ENCODE peak calls at places on chromosomes 2 and 18, in four cellular contexts. C, V, P and H are unnamed samples.

GRCh38 chr2:112583497-112584133 is 794 bp upstream of the CHCHD5 start:
- DNase-seq in P (no peak), V (no peak), C (no peak), H (no peak)

GRCh38 chr18:50644807-50645206 is 84.9 kb downstream of the MAPK4 start:
- DNase-seq in V (no peak), C (peak), P (no peak), H (no peak)

GRCh38 chr2:169361706-169362345 is 508 bp downstream of the LRP2 start:
- DNase-seq in V (no peak), C (peak), P (no peak), H (no peak)

GRCh38 chr2:43169987-43170732 is 56.2 kb downstream of the ZFP36L2 start:
- DNase-seq in P (no peak), C (no peak), V (no peak), H (no peak)

GRCh38 chr2:109521751-109522374 is 91.9 kb downstream of the SEPTIN10 start:
- DNase-seq in V (no peak), P (no peak), C (no peak), H (no peak)

GRCh38 chr2:198100323-198100722 is 295.9 kb downstream of the PLCL1 start:
- DNase-seq in V (no peak), P (no peak), C (no peak), H (no peak)

GRCh38 chr18:9513971-9514512 is 38.7 kb downstream of the RALBP1 start:
- DNase-seq in C (no peak), P (peak), V (no peak), H (no peak)

GRCh38 chr2:121480826-121481225 is 49.9 kb upstream of the RNU4ATAC start:
- DNase-seq in C (no peak), P (peak), V (no peak), H (peak)

GRCh38 chr2:216807861-216808272 is 52.0 kb downstream of the TNP1 start:
- DNase-seq in V (no peak), P (peak), C (no peak), H (no peak)

GRCh38 chr2:175080479-175080878 is 75.3 kb upstream of the CHN1 start:
- DNase-seq in C (no peak), P (no peak), V (no peak), H (no peak)

GRCh38 chr18:47870605-47871004 is 59.9 kb downstream of the SMAD2 start:
- DNase-seq in C (no peak), P (no peak), V (no peak), H (no peak)

GRCh38 chr2:27158468-27158867 is 9.7 kb downstream of the TCF23 start:
- DNase-seq in V (no peak), P (no peak), C (no peak), H (no peak)

GRCh38 chr2:129768485-129769258 is 210.8 kb upstream of the RAB6C start:
- DNase-seq in V (no peak), C (no peak), P (no peak), H (no peak)